ENCODE peak calls at places on chromosomes 11 and 22, in four cellular contexts. I is NCI-H526, C is tibial artery, N is GDM1. P is an unnamed sample.

GRCh38 chr11:130037058-130037457 is 32.6 kb upstream of the APLP2 start:
- DNase-seq in I (no peak), C (no peak), N (no peak), P (no peak)

GRCh38 chr11:101840720-101841119 is 74.1 kb upstream of the CEP126 start:
- DNase-seq in I (no peak), C (no peak), N (no peak), P (no peak)

GRCh38 chr11:123286761-123287160 is 91.7 kb upstream of the CLMP start:
- DNase-seq in I (no peak), C (no peak), N (no peak), P (no peak)

GRCh38 chr22:37448521-37449150 is 21.4 kb upstream of the ELFN2 start:
- DNase-seq in I (peak), C (no peak), N (no peak), P (no peak)

GRCh38 chr11:69485337-69486041 is 4.0 kb downstream of the LINC01488 start:
- DNase-seq in I (no peak), C (no peak), N (no peak), P (peak)

GRCh38 chr11:68146010-68146540 is 24.9 kb upstream of the CHKA start:
- DNase-seq in I (no peak), C (peak), N (no peak), P (peak)

GRCh38 chr22:44755956-44756361 is 3.6 kb downstream of the ARHGAP8 start:
- DNase-seq in I (peak), C (no peak), N (no peak), P (no peak)

GRCh38 chr11:29282088-29282487 is 734.7 kb downstream of the KCNA4 start:
- DNase-seq in I (no peak), C (no peak), N (no peak), P (no peak)

GRCh38 chr22:37046589-37046988 is 5.0 kb upstream of the KCTD17 start:
- DNase-seq in I (no peak), C (no peak), N (no peak), P (no peak)

GRCh38 chr11:65444314-65445051 is 21.9 kb downstream of the NEAT1 start:
- DNase-seq in I (no peak), C (no peak), N (no peak), P (no peak)

GRCh38 chr11:1069740-1070139 is 4.9 kb upstream of the MUC2 start:
- DNase-seq in I (no peak), C (no peak), N (no peak), P (no peak)

GRCh38 chr11:123373754-123374621 is 56.1 kb upstream of the GRAMD1B start:
- DNase-seq in I (no peak), C (no peak), N (no peak), P (no peak)

GRCh38 chr11:94897330-94897768 is 76.0 kb downstream of the CWC15 start:
- DNase-seq in I (peak), C (peak), N (no peak), P (no peak)